ENCODE peak calls at places on chromosomes 3 and 15, in ten cellular contexts. Y is GM12865, G is foreskin fibroblast, K is IMR-90, F is pulmonary artery endothelial cell, B is caudate nucleus, D is HT1080, U is stomach, J is GM04504, M is H4. A is an unnamed sample.
A peak's percentile ranks its signal among the peaks of the same experiment; 100 is the strongest.

GRCh38 chr15:80831192-80831591 is 52.0 kb downstream of the CEMIP start:
- DNase-seq in D (no peak), M (no peak), K (no peak), B (no peak), G (no peak), Y (no peak), J (no peak), U (no peak), F (no peak), A (no peak)

GRCh38 chr3:51393096-51393495 is 2.0 kb downstream of the RBM15B start:
- DNase-seq in F (no peak), J (no peak), G (no peak), K (no peak), Y (no peak), M (no peak), U (no peak), B (no peak), D (no peak), A (no peak)

GRCh38 chr3:27728195-27729087 is 6.3 kb upstream of the EOMES start:
- DNase-seq in D (no peak), U (no peak), G (peak; percentile 36), M (no peak), F (no peak), B (no peak), J (no peak), K (no peak), Y (no peak), A (no peak)

GRCh38 chr3:53161345-53161819 is 373 bp downstream of the PRKCD start:
- DNase-seq in D (no peak), Y (peak; percentile 50), F (no peak), K (no peak), B (no peak), G (peak; percentile 48), J (no peak), U (no peak), M (no peak), A (no peak)

GRCh38 chr3:124383846-124384483 is 346.3 kb upstream of the UMPS start:
- DNase-seq in J (no peak), F (no peak), M (no peak), G (no peak), K (no peak), U (no peak), D (no peak), Y (no peak), B (no peak), A (no peak)

GRCh38 chr3:23019596-23020300 is 183.4 kb upstream of the UBE2E2 start:
- DNase-seq in K (no peak), G (no peak), J (no peak), F (no peak), B (no peak), D (no peak), M (peak; percentile 3), Y (no peak), U (no peak), A (no peak)

GRCh38 chr3:66253790-66254620 is 33.2 kb downstream of the SLC25A26 start:
- DNase-seq in G (peak; percentile 69), U (no peak), M (no peak), Y (peak; percentile 60), B (no peak), F (no peak), K (peak; percentile 67), D (peak; percentile 23), J (peak; percentile 10), A (peak; percentile 34)

GRCh38 chr15:69300129-69300588 is 1.4 kb downstream of the PAQR5 start:
- DNase-seq in K (no peak), B (no peak), G (no peak), F (no peak), D (no peak), Y (no peak), M (no peak), J (no peak), U (peak; percentile 69), A (no peak)

GRCh38 chr3:131602011-131602779 is 99.4 kb upstream of the MRPL3 start:
- DNase-seq in U (no peak), Y (no peak), K (no peak), B (no peak), D (no peak), M (no peak), F (no peak), G (no peak), J (no peak), A (no peak)

GRCh38 chr15:80977627-80978036 is 12.0 kb downstream of the MESD start:
- DNase-seq in D (no peak), G (peak; percentile 80), J (no peak), Y (peak; percentile 36), F (no peak), K (no peak), B (no peak), M (no peak), U (peak; percentile 71), A (peak; percentile 28)

GRCh38 chr3:143274291-143274690 is 154.7 kb downstream of the CHST2 start:
- DNase-seq in U (no peak), M (no peak), K (no peak), Y (no peak), F (no peak), J (no peak), D (no peak), G (no peak), B (no peak), A (no peak)

GRCh38 chr3:4729061-4729973 is 236.2 kb downstream of the ITPR1 start:
- DNase-seq in Y (no peak), U (no peak), J (no peak), B (no peak), K (no peak), D (no peak), M (no peak), F (no peak), G (no peak), A (no peak)

GRCh38 chr15:35667908-35668307 is 121.9 kb upstream of the DPH6 start:
- DNase-seq in M (no peak), F (no peak), B (no peak), U (no peak), K (no peak), Y (no peak), J (no peak), D (no peak), G (no peak), A (no peak)

GRCh38 chr3:119073258-119074001 is 38.8 kb upstream of the IGSF11 start:
- DNase-seq in B (no peak), U (no peak), M (no peak), F (no peak), J (no peak), D (no peak), K (no peak), G (no peak), Y (no peak), A (no peak)

GRCh38 chr3:32296251-32297204 is 58.0 kb downstream of the CMTM8 start:
- DNase-seq in D (peak; percentile 61), B (peak; percentile 2), Y (peak; percentile 63), J (peak; percentile 26), U (peak; percentile 65), G (peak; percentile 87), K (peak; percentile 55), F (no peak), M (peak; percentile 47), A (peak; percentile 44)